ENCODE peak calls at places on chromosome 4, in four cellular contexts. W is NCI-H774; F is activated effector memory CD4-positive, alpha-beta T cell treated with Interleukin-2 at 50 U/mL for 16 hours; H is stimulated activated CD4-positive, alpha-beta T cell treated with anti-CD3 and anti-CD28 coated beads, Interleukin-2, amount 100 ng/mL, for 24 hours. Z is an unnamed sample.

GRCh38 chr4:147480891-147481576 is at the start of gene EDNRA:
- DNase-seq in W (no peak), F (no peak), H (no peak), Z (no peak)

GRCh38 chr4:48016141-48017107 is at the start of the genes CNGA1 and NIPAL1:
- DNase-seq in W (peak), F (peak), H (peak), Z (peak)

GRCh38 chr4:158912390-158913175 is 143.8 kb downstream of the FNIP2 start:
- DNase-seq in W (no peak), F (no peak), H (no peak), Z (no peak)

GRCh38 chr4:173272314-173272713 is 61.8 kb downstream of the HMGB2 start:
- DNase-seq in W (no peak), F (no peak), H (no peak), Z (no peak)

GRCh38 chr4:42480774-42481173 is 83.5 kb downstream of the SHISA3 start:
- DNase-seq in W (no peak), F (no peak), H (no peak), Z (no peak)

GRCh38 chr4:158823461-158823873 is 54.6 kb downstream of the FNIP2 start:
- DNase-seq in W (no peak), F (no peak), H (no peak), Z (no peak)

GRCh38 chr4:44927361-44928061 is 201.2 kb upstream of the GNPDA2 start:
- DNase-seq in W (peak), F (no peak), H (no peak), Z (peak)

GRCh38 chr4:82833696-82834313 is 35.2 kb upstream of the SCD5 start:
- DNase-seq in W (no peak), F (no peak), H (no peak), Z (no peak)

GRCh38 chr4:25800253-25800652 is 62.5 kb downstream of the SEL1L3 start:
- DNase-seq in W (no peak), F (no peak), H (no peak), Z (no peak)

GRCh38 chr4:11446156-11446811 is 17.6 kb upstream of the HS3ST1 start:
- DNase-seq in W (no peak), F (no peak), H (no peak), Z (no peak)

GRCh38 chr4:8548731-8549351 is 31.4 kb upstream of the GPR78 start:
- DNase-seq in W (no peak), F (no peak), H (no peak), Z (no peak)

GRCh38 chr4:148261861-148262260 is 180.4 kb downstream of the NR3C2 start:
- DNase-seq in W (no peak), F (no peak), H (no peak), Z (no peak)

GRCh38 chr4:170122252-170122651 is 32.5 kb upstream of the AADAT start:
- DNase-seq in W (no peak), F (no peak), H (no peak), Z (no peak)

GRCh38 chr4:73447701-73448100 is 11.7 kb downstream of the AFP start:
- DNase-seq in W (no peak), F (no peak), H (no peak), Z (no peak)

GRCh38 chr4:125169192-125169591 is 145.6 kb upstream of the FAT4 start:
- DNase-seq in W (no peak), F (no peak), H (no peak), Z (no peak)

GRCh38 chr4:185836268-185837084 is 24.5 kb upstream of the SORBS2 start:
- DNase-seq in W (peak), F (no peak), H (no peak), Z (no peak)

GRCh38 chr4:31237242-31237641 is 517.1 kb downstream of the PCDH7 start:
- DNase-seq in W (no peak), F (no peak), H (no peak), Z (no peak)

GRCh38 chr4:129364747-129365452 is 268.9 kb downstream of the C4orf33 start:
- DNase-seq in W (no peak), F (no peak), H (no peak), Z (no peak)

GRCh38 chr4:108398326-108398725 is 222.1 kb upstream of the RPL34 start:
- DNase-seq in W (no peak), F (no peak), H (no peak), Z (no peak)

GRCh38 chr4:1383728-1384591 is 22.3 kb downstream of the NKX1-1 start:
- DNase-seq in W (no peak), F (no peak), H (no peak), Z (no peak)

GRCh38 chr4:144410230-144410783 is 235.6 kb upstream of the HHIP start:
- DNase-seq in W (no peak), F (no peak), H (no peak), Z (no peak)

GRCh38 chr4:156829194-156829593 is 142.4 kb downstream of the PDGFC start:
- DNase-seq in W (no peak), F (no peak), H (no peak), Z (no peak)

GRCh38 chr4:41718907-41719306 is 29.6 kb downstream of the PHOX2B start:
- DNase-seq in W (no peak), F (no peak), H (no peak), Z (no peak)

GRCh38 chr4:10694151-10694825 is 9.7 kb upstream of the CLNK start:
- DNase-seq in W (peak), F (no peak), H (no peak), Z (no peak)

GRCh38 chr4:6839579-6839978 is 57.1 kb downstream of the KIAA0232 start:
- DNase-seq in W (no peak), F (no peak), H (no peak), Z (no peak)

GRCh38 chr4:18105023-18106011 is 83.8 kb upstream of the LCORL start:
- DNase-seq in W (no peak), F (no peak), H (no peak), Z (no peak)

GRCh38 chr4:26330186-26330787 is 9.5 kb downstream of the RBPJ start:
- DNase-seq in W (peak), F (no peak), H (no peak), Z (no peak)

GRCh38 chr4:94507281-94507680 is 55.5 kb downstream of the PDLIM5 start:
- DNase-seq in W (no peak), F (no peak), H (no peak), Z (no peak)

GRCh38 chr4:24730256-24731001 is 64.9 kb upstream of the SOD3 start:
- DNase-seq in W (no peak), F (no peak), H (no peak), Z (no peak)

GRCh38 chr4:174086829-174087799 is 196.4 kb downstream of the FBXO8 start:
- DNase-seq in W (no peak), F (no peak), H (no peak), Z (no peak)

GRCh38 chr4:77043507-77044131 is 32.2 kb downstream of the CCNI start:
- DNase-seq in W (no peak), F (no peak), H (no peak), Z (no peak)

GRCh38 chr4:33924239-33924638 is 2320.1 kb downstream of the ARAP2 start:
- DNase-seq in W (no peak), F (no peak), H (no peak), Z (no peak)

GRCh38 chr4:123116412-123116811 is 194.0 kb upstream of the NUDT6 start:
- DNase-seq in W (no peak), F (no peak), H (no peak), Z (no peak)

GRCh38 chr4:125520258-125520990 is 205.7 kb downstream of the FAT4 start:
- DNase-seq in W (no peak), F (no peak), H (no peak), Z (no peak)

GRCh38 chr4:138897818-138898226 is 117.8 kb upstream of the NOCT start:
- DNase-seq in W (peak), F (no peak), H (no peak), Z (no peak)

GRCh38 chr4:118772149-118773081 is 63.5 kb downstream of the SEC24D start:
- DNase-seq in W (peak), F (no peak), H (no peak), Z (no peak)

GRCh38 chr4:88949605-88950004 is 107.4 kb downstream of the FAM13A start:
- DNase-seq in W (no peak), F (no peak), H (no peak), Z (no peak)

Z was measured in NCI-H1048.